ENCODE peak calls at places on chromosomes 3 and 15, in five cellular contexts. A, F, L, H and E are unnamed samples.

GRCh38 chr3:71129611-71130515 is 453.7 kb downstream of the FOXP1 start:
- DNase-seq in A (peak), F (peak), L (no peak), H (no peak), E (no peak)

GRCh38 chr15:82537351-82537908 is 2.8 kb downstream of the RPS17 start:
- DNase-seq in A (no peak), F (no peak), L (no peak), H (no peak), E (no peak)

GRCh38 chr3:63961891-63962290 is 49.7 kb upstream of the SCAANT1 start:
- DNase-seq in A (peak), F (no peak), L (no peak), H (no peak), E (no peak)

GRCh38 chr3:157436583-157437300 is at the start of gene PTX3:
- DNase-seq in A (peak), F (peak), L (no peak), H (no peak), E (peak)

GRCh38 chr15:94175420-94175819 is 55.9 kb upstream of the MCTP2 start:
- DNase-seq in A (no peak), F (no peak), L (no peak), H (no peak), E (no peak)

GRCh38 chr3:62567097-62568021 is 194.0 kb upstream of the FEZF2 start:
- DNase-seq in A (peak), F (peak), L (peak), H (no peak), E (no peak)

GRCh38 chr15:78049691-78050440 is 27.6 kb downstream of the TBC1D2B start:
- DNase-seq in A (peak), F (peak), L (no peak), H (no peak), E (no peak)

GRCh38 chr15:77022646-77023575 is 28.0 kb downstream of the PSTPIP1 start:
- DNase-seq in A (no peak), F (no peak), L (no peak), H (no peak), E (no peak)

GRCh38 chr3:62174116-62174515 is 199.2 kb downstream of the FEZF2 start:
- DNase-seq in A (no peak), F (no peak), L (no peak), H (no peak), E (no peak)

GRCh38 chr3:195896361-195897080 is 11.8 kb downstream of the TNK2 start:
- DNase-seq in A (peak), F (peak), L (peak), H (no peak), E (no peak)

GRCh38 chr3:124887177-124887995 is at the start of gene ITGB5:
- DNase-seq in A (peak), F (peak), L (peak), H (peak), E (peak)

GRCh38 chr15:98787936-98788757 is 139.8 kb downstream of the IGF1R start:
- DNase-seq in A (no peak), F (no peak), L (no peak), H (peak), E (no peak)

GRCh38 chr3:74003712-74004111 is 379.0 kb upstream of the PDZRN3 start:
- DNase-seq in A (no peak), F (no peak), L (no peak), H (no peak), E (no peak)

GRCh38 chr3:191066669-191067068 is 132.4 kb upstream of the OSTN start:
- DNase-seq in A (peak), F (peak), L (no peak), H (no peak), E (no peak)

GRCh38 chr3:53705024-53705750 is 141.0 kb downstream of the CHDH start:
- DNase-seq in A (no peak), F (no peak), L (no peak), H (no peak), E (no peak)

GRCh38 chr3:194967126-194968117 is 281.7 kb downstream of the FAM43A start:
- DNase-seq in A (no peak), F (peak), L (no peak), H (no peak), E (no peak)

GRCh38 chr15:62020576-62021160 is 39.6 kb downstream of the VPS13C start:
- DNase-seq in A (peak), F (no peak), L (no peak), H (no peak), E (no peak)

GRCh38 chr15:22262613-22263020 is 182.3 kb downstream of the OR4M2 start:
- DNase-seq in A (no peak), F (no peak), L (peak), H (peak), E (no peak)

GRCh38 chr3:28916713-28917499 is 364.0 kb upstream of the RBMS3 start:
- DNase-seq in A (peak), F (peak), L (peak), H (peak), E (no peak)

GRCh38 chr3:70882104-70882503 is 569.7 kb upstream of the MDFIC2 start:
- DNase-seq in A (peak), F (no peak), L (no peak), H (no peak), E (no peak)

GRCh38 chr3:24323272-24323671 is 171.4 kb downstream of the THRB start:
- DNase-seq in A (peak), F (no peak), L (no peak), H (no peak), E (no peak)

GRCh38 chr15:77030042-77030927 is 35.4 kb downstream of the PSTPIP1 start:
- DNase-seq in A (no peak), F (no peak), L (no peak), H (peak), E (peak)

GRCh38 chr15:40543631-40544294 is 21.1 kb downstream of the CCDC32 start:
- DNase-seq in A (no peak), F (no peak), L (no peak), H (no peak), E (no peak)

GRCh38 chr15:40420793-40421192 is 15.2 kb downstream of the IVD start:
- DNase-seq in A (no peak), F (no peak), L (peak), H (peak), E (peak)

GRCh38 chr3:21798689-21799088 is 47.7 kb upstream of the ZNF385D start:
- DNase-seq in A (no peak), F (no peak), L (no peak), H (no peak), E (no peak)

GRCh38 chr3:167602041-167602440 is 51.7 kb downstream of the WDR49 start:
- DNase-seq in A (no peak), F (no peak), L (no peak), H (no peak), E (no peak)

GRCh38 chr15:97963779-97964178 is 3.3 kb downstream of the ARRDC4 start:
- DNase-seq in A (no peak), F (no peak), L (no peak), H (peak), E (no peak)

GRCh38 chr3:19931180-19931692 is 2.8 kb downstream of the EFHB start:
- DNase-seq in A (no peak), F (no peak), L (no peak), H (no peak), E (no peak)

GRCh38 chr15:70098461-70099166 is 897 bp upstream of the TLE3 start:
- DNase-seq in A (peak), F (no peak), L (no peak), H (peak), E (no peak)

GRCh38 chr3:72665701-72666443 is 182.4 kb downstream of the SHQ1 start:
- DNase-seq in A (no peak), F (no peak), L (no peak), H (peak), E (no peak)

GRCh38 chr3:27686642-27687041 is 35.5 kb downstream of the EOMES start:
- DNase-seq in A (peak), F (peak), L (no peak), H (no peak), E (no peak)

GRCh38 chr3:56980283-56980682 is 80.2 kb upstream of the SPATA12 start:
- DNase-seq in A (no peak), F (no peak), L (no peak), H (no peak), E (no peak)

GRCh38 chr15:40163657-40164416 is 3.0 kb downstream of the BUB1B start:
- DNase-seq in A (no peak), F (no peak), L (no peak), H (no peak), E (no peak)

GRCh38 chr15:85607842-85608241 is 186.9 kb downstream of the KLHL25 start:
- DNase-seq in A (peak), F (peak), L (no peak), H (no peak), E (no peak)